ENCODE peak calls at places on chromosome 13, in five cellular contexts. M, K, Q, L and H are unnamed samples.

GRCh38 chr13:77429320-77430142 is 102.6 kb upstream of the MYCBP2 start:
- DNase-seq in Q (no peak), K (no peak), M (no peak), L (no peak), H (peak; percentile 37)

GRCh38 chr13:20473139-20473538 is 52.5 kb downstream of the CRYL1 start:
- DNase-seq in M (no peak), Q (no peak), L (no peak), K (no peak), H (no peak)

GRCh38 chr13:60261432-60262351 is 98.0 kb upstream of the DIAPH3 start:
- DNase-seq in M (no peak), Q (peak; percentile 95), L (no peak), K (peak; percentile 71), H (no peak)

GRCh38 chr13:50801087-50801931 is 42.2 kb downstream of the DLEU7 start:
- DNase-seq in L (no peak), M (peak; percentile 54), K (peak; percentile 80), Q (peak; percentile 87), H (peak; percentile 16)

GRCh38 chr13:31242342-31242741 is 42.6 kb downstream of the B3GLCT start:
- DNase-seq in M (no peak), L (no peak), K (no peak), Q (no peak), H (no peak)

GRCh38 chr13:44470623-44471562 is 97.3 kb downstream of the SERP2 start:
- DNase-seq in Q (peak; percentile 44), K (peak; percentile 35), M (no peak), L (no peak), H (no peak)

GRCh38 chr13:43058318-43058674 is 34.9 kb downstream of the DNAJC15 start:
- DNase-seq in L (no peak), K (no peak), Q (no peak), M (no peak), H (peak; percentile 85)

GRCh38 chr13:102197193-102197592 is 204.7 kb downstream of the FGF14 start:
- DNase-seq in L (no peak), M (no peak), Q (peak; percentile 72), K (peak; percentile 28), H (no peak)

GRCh38 chr13:42348576-42348975 is 76.6 kb downstream of the AKAP11 start:
- DNase-seq in K (no peak), M (no peak), L (no peak), Q (no peak), H (no peak)

GRCh38 chr13:112170823-112171569 is 104.0 kb downstream of the SOX1 start:
- DNase-seq in Q (no peak), K (no peak), L (no peak), M (no peak), H (no peak)

GRCh38 chr13:45511310-45512147 is 46.8 kb downstream of the COG3 start:
- DNase-seq in K (peak; percentile 80), M (peak; percentile 24), Q (peak; percentile 85), L (no peak), H (no peak)

GRCh38 chr13:99045396-99045795 is 67.5 kb upstream of the DOCK9 start:
- DNase-seq in Q (no peak), M (no peak), K (no peak), L (no peak), H (no peak)

GRCh38 chr13:86567119-86567518 is 767.9 kb upstream of the SLITRK6 start:
- DNase-seq in K (peak; percentile 36), Q (peak; percentile 58), M (no peak), L (no peak), H (no peak)

GRCh38 chr13:32426981-32427851 is 714 bp downstream of the N4BP2L1 start:
- DNase-seq in L (peak; percentile 79), Q (peak; percentile 91), K (peak; percentile 74), M (peak; percentile 64), H (no peak)

GRCh38 chr13:94811753-94812152 is 99.4 kb upstream of the SOX21 start:
- DNase-seq in L (no peak), M (no peak), K (no peak), Q (no peak), H (no peak)

GRCh38 chr13:88196106-88196505 is 524.9 kb downstream of the SLITRK5 start:
- DNase-seq in M (no peak), K (no peak), L (no peak), Q (no peak), H (no peak)

GRCh38 chr13:109381546-109382180 is 404.7 kb downstream of the IRS2 start:
- DNase-seq in M (no peak), Q (no peak), L (no peak), K (no peak), H (no peak)
- H3K27ac ChIP-seq in M (no peak overlapping the region), Q (no peak overlapping the region), L (no peak overlapping the region), K (no peak overlapping the region), H (no peak overlapping the region)

GRCh38 chr13:48112896-48113525 is 18.1 kb upstream of the MED4 start:
- DNase-seq in M (no peak), Q (no peak), L (no peak), K (no peak), H (no peak)
- H3K27ac ChIP-seq in M (no peak overlapping the region), Q (no peak overlapping the region), L (no peak overlapping the region), K (no peak overlapping the region), H (peak overlapping the region; percentile 59)

DNA sequence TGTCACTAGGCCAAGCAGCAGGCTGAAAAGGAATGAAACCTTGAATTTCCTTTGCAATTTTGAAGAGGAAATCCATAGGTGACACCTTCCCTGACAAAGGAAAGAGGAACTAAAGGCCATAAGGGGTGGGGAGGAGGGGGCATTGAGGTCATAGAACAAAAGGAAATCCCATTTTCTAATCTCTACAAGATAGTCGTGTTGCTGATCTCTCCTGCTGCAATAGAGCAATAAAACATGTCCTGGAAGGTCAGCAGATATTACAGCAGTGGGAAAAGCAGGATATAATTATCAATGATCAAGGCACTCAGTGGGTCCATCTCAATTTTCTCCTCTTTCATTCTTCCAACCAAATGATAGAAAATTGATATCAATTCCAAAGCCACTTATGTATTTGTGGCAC is 20.3 kb upstream of the RAP2A start:
- DNase-seq in K (no peak), M (no peak), L (no peak), Q (no peak), H (no peak)
- H3K27ac ChIP-seq in K (no peak overlapping the region), M (no peak overlapping the region), L (no peak overlapping the region), Q (no peak overlapping the region), H (no peak overlapping the region)

GRCh38 chr13:109273326-109273751 is 513.0 kb downstream of the IRS2 start:
- DNase-seq in Q (no peak), K (no peak), M (no peak), L (no peak), H (no peak)

GRCh38 chr13:109272595-109273325 is 513.6 kb downstream of the IRS2 start:
- DNase-seq in M (no peak), Q (no peak), L (no peak), K (no peak), H (no peak)

GRCh38 chr13:109275390-109275789 is 511.0 kb downstream of the IRS2 start:
- DNase-seq in Q (no peak), K (peak; percentile 32), L (no peak), M (no peak), H (no peak)

GRCh38 chr13:109275848-109276247 is 510.5 kb downstream of the IRS2 start:
- DNase-seq in Q (peak; percentile 51), M (no peak), K (peak; percentile 60), L (peak; percentile 52), H (peak; percentile 57)

DNA sequence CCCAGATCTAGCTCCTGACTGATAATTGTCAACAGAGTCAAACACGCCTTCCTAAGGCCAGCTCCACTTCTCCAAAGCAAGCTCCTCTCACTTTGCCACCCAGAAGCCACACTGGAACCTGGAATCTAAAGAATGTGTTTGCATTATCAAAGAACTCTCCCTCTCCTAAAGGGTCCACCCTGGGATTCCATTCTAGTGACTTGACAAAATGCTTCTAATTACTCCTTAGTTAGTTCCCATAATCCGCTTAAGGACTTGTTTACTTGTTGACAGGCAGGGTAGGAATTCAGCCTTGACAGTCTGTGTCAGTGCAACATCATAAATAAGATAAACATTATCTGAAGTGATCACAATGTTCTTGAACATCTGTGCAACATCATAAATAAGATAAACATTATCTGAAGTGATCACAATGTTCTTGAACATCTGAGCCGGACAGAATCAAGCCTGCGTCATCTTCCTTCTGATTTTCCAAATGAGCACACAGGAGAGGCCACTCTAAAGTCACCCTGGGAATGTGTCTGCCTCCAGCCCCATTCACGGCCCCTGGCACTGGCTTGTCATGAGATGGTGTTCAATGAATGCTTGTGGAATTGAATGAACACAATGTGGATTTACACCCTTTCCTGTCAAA is 512.1 kb downstream of the IRS2 start:
- DNase-seq in K (peak; percentile 89), Q (peak; percentile 90), L (no peak), M (no peak), H (no peak)
- H3K27ac ChIP-seq in K (peak overlapping the region; percentile 93), Q (peak overlapping the region; percentile 82), L (no peak overlapping the region), M (no peak overlapping the region), H (peak overlapping the region; percentile 98)

GRCh38 chr13:33536639-33537425 is 251.3 kb upstream of the STARD13 start:
- DNase-seq in L (no peak), K (no peak), M (no peak), Q (no peak), H (no peak)
- H3K27ac ChIP-seq in L (no peak overlapping the region), K (no peak overlapping the region), M (peak overlapping the region; percentile 76), Q (no peak overlapping the region), H (no peak overlapping the region)